ENCODE peak calls at places on chromosomes 5 and 9, in five cellular contexts. A, O, R, B and W are unnamed samples.

GRCh38 chr5:117065161-117065560 is 490.5 kb upstream of the SEMA6A start:
- DNase-seq in R (no peak), O (no peak), B (no peak), A (no peak), W (no peak)

GRCh38 chr9:113746486-113746885 is 129.6 kb upstream of the ZNF618 start:
- DNase-seq in R (no peak), A (no peak), O (no peak), B (no peak), W (no peak)

GRCh38 chr5:72188176-72188575 is 80.9 kb downstream of the MAP1B start:
- DNase-seq in A (no peak), O (no peak), R (no peak), B (no peak), W (no peak)

GRCh38 chr5:159735749-159736660 is 180.3 kb upstream of the ADRA1B start:
- DNase-seq in O (no peak), B (no peak), R (no peak), A (no peak), W (no peak)

GRCh38 chr5:153974131-153974812 is 64.4 kb downstream of the FAM114A2 start:
- DNase-seq in B (peak; percentile 14), R (no peak), A (peak; percentile 43), O (no peak), W (no peak)

GRCh38 chr9:136787690-136788400 is 3.3 kb upstream of the TMEM141 start:
- DNase-seq in A (peak; percentile 64), B (peak; percentile 68), R (peak; percentile 58), O (no peak), W (no peak)

GRCh38 chr9:90002299-90003045 is 397.7 kb downstream of the GADD45G start:
- DNase-seq in B (no peak), R (no peak), O (no peak), A (no peak), W (no peak)

GRCh38 chr5:94153736-94154450 is 412.5 kb upstream of the POU5F2 start:
- DNase-seq in A (no peak), O (no peak), R (no peak), B (no peak), W (no peak)

GRCh38 chr5:169548315-169548714 is 35.3 kb upstream of the SPDL1 start:
- DNase-seq in R (no peak), B (no peak), A (no peak), O (no peak), W (no peak)

GRCh38 chr9:108746864-108747263 is 108.9 kb downstream of the ACTL7B start:
- DNase-seq in A (no peak), O (no peak), R (no peak), B (no peak), W (no peak)